ENCODE peak calls at places on chromosomes 1 and 21, in eight cellular contexts. M, V, L, R, K, S, J and W are unnamed samples.

GRCh38 chr21:31878831-31879230 is 6.0 kb downstream of the HUNK start:
- DNase-seq in M (no peak), V (no peak), L (no peak), R (no peak), K (no peak), S (no peak), J (no peak), W (no peak)

GRCh38 chr1:229238674-229239415 is 32.1 kb upstream of the RAB4A start:
- DNase-seq in M (no peak), V (no peak), L (no peak), R (no peak), K (no peak), S (no peak), J (no peak), W (no peak)

GRCh38 chr1:198837276-198838021 is 198.6 kb downstream of the PTPRC start:
- DNase-seq in M (no peak), V (peak; percentile 64), L (no peak), R (peak; percentile 49), K (no peak), S (no peak), J (no peak), W (no peak)

GRCh38 chr21:14403681-14404318 is 20.9 kb upstream of the HSPA13 start:
- DNase-seq in M (no peak), V (no peak), L (no peak), R (no peak), K (no peak), S (no peak), J (no peak), W (no peak)

GRCh38 chr1:100720751-100721150 is 1.2 kb downstream of the VCAM1 start:
- DNase-seq in M (no peak), V (no peak), L (no peak), R (no peak), K (no peak), S (no peak), J (no peak), W (no peak)

GRCh38 chr1:42908046-42908445 is 50.6 kb downstream of the SLC2A1 start:
- DNase-seq in M (no peak), V (no peak), L (no peak), R (no peak), K (no peak), S (no peak), J (no peak), W (no peak)

GRCh38 chr1:154448271-154448905 is 43.2 kb downstream of the IL6R start:
- DNase-seq in M (no peak), V (no peak), L (no peak), R (no peak), K (no peak), S (no peak), J (no peak), W (no peak)

GRCh38 chr1:65174585-65174984 is 26.6 kb downstream of the AK4 start:
- DNase-seq in M (peak; percentile 29), V (peak; percentile 35), L (no peak), R (no peak), K (no peak), S (peak; percentile 83), J (peak; percentile 69), W (peak; percentile 51)

GRCh38 chr1:61007534-61008364 is 74.6 kb upstream of the NFIA start:
- DNase-seq in M (no peak), V (no peak), L (no peak), R (no peak), K (no peak), S (no peak), J (no peak), W (no peak)

GRCh38 chr1:246193537-246193936 is 313.5 kb downstream of the SMYD3 start:
- DNase-seq in M (no peak), V (no peak), L (no peak), R (no peak), K (no peak), S (no peak), J (no peak), W (no peak)

GRCh38 chr1:111736548-111737215 is 2.5 kb downstream of the INKA2 start:
- DNase-seq in M (peak; percentile 29), V (no peak), L (peak; percentile 81), R (no peak), K (no peak), S (no peak), J (peak; percentile 53), W (no peak)

GRCh38 chr1:182608236-182608635 is 4.0 kb upstream of the RGS16 start:
- DNase-seq in M (no peak), V (no peak), L (no peak), R (no peak), K (no peak), S (no peak), J (no peak), W (no peak)

GRCh38 chr1:228015276-228016180 is 8.7 kb downstream of the WNT3A start:
- DNase-seq in M (no peak), V (no peak), L (peak; percentile 39), R (no peak), K (peak; percentile 2), S (no peak), J (no peak), W (peak; percentile 40)

GRCh38 chr1:58572691-58573090 is 4.4 kb downstream of the TACSTD2 start:
- DNase-seq in M (no peak), V (no peak), L (peak; percentile 78), R (no peak), K (no peak), S (peak; percentile 55), J (no peak), W (peak; percentile 72)

GRCh38 chr1:111992396-111992985 is 3.0 kb upstream of the KCND3 start:
- DNase-seq in M (no peak), V (no peak), L (no peak), R (no peak), K (no peak), S (no peak), J (no peak), W (no peak)

GRCh38 chr1:70877343-70877742 is 170.3 kb downstream of the PTGER3 start:
- DNase-seq in M (no peak), V (no peak), L (no peak), R (no peak), K (no peak), S (no peak), J (no peak), W (no peak)

GRCh38 chr1:234839663-234840062 is 229.7 kb upstream of the IRF2BP2 start:
- DNase-seq in M (no peak), V (no peak), L (no peak), R (no peak), K (no peak), S (no peak), J (no peak), W (no peak)

GRCh38 chr1:9366943-9367780 is 74.5 kb downstream of the SPSB1 start:
- DNase-seq in M (no peak), V (no peak), L (no peak), R (no peak), K (no peak), S (no peak), J (no peak), W (no peak)

GRCh38 chr1:167342846-167343245 is 122.2 kb downstream of the POU2F1 start:
- DNase-seq in M (no peak), V (no peak), L (no peak), R (no peak), K (no peak), S (no peak), J (no peak), W (no peak)

GRCh38 chr1:157105298-157105987 is 5.8 kb upstream of the ETV3L start:
- DNase-seq in M (no peak), V (no peak), L (no peak), R (no peak), K (no peak), S (no peak), J (no peak), W (no peak)

GRCh38 chr1:224666911-224667310 is 50.8 kb downstream of the CNIH3 start:
- DNase-seq in M (no peak), V (no peak), L (no peak), R (no peak), K (no peak), S (no peak), J (no peak), W (no peak)

DNA sequence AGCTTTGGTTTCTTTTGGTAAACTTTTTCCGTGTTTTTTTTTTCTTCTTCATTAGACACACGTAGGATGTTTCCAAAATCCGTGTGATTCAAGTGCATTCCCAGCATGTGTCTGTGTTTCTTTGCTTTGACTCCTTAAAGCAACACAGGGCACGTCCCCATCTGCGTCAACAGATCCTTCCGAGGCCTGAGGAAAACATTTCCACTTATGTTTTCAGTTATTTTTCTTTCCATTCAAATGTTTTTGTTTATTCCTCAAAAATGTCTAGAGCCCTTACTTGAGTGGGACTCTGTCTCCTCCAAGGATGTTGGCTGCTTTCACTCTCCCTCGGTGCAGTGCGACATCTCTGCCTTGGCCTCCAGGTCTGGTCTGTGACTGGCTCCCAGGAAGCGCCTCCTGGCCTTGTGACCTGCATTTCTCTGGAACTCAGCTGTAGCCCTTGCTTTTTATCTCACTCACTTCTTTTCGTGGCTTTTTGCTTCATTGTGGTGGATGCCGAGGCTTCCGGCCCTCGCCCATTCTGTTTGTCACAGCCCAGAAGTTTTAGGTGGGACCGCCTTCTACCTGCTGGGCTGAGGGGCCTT is 31.3 kb upstream of the SLC19A1 start:
- DNase-seq in M (no peak), V (no peak), L (no peak), R (no peak), K (no peak), S (no peak), J (no peak), W (peak; percentile 34)
- H3K27ac ChIP-seq in M (no peak overlapping the region), V (peak overlapping the region; percentile 36), L (no peak overlapping the region), R (no peak overlapping the region), K (no peak overlapping the region), S (no peak overlapping the region), J (no peak overlapping the region), W (no peak overlapping the region)

GRCh38 chr1:80778094-80778840 is 1022.5 kb upstream of the ADGRL2 start:
- DNase-seq in M (no peak), V (no peak), L (peak; percentile 42), R (no peak), K (no peak), S (no peak), J (no peak), W (no peak)
- TF ChIP-seq CTCF in M (no peak), V (no peak), L (no peak), R (no peak), K (no peak), S (no peak), J (no peak), W (no peak)

DNA sequence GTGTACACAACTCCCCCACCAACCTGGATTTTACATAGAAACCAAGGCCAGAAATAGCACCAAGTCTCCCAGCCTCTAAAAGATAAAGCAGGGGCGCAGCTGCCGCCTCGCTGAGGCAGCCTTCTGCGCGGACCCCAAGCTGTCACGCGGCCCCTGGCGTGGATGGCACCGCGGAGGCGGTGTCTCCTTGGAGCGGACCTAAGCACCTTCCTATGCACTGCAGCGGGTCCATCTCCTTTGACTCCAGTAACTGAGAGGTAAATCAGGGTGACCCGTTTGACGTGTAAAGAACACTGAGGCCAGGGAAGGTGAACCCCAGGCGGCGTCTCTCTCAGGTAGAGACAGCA is 17.0 kb downstream of the ZNF697 start:
- DNase-seq in M (no peak), V (no peak), L (no peak), R (no peak), K (no peak), S (no peak), J (no peak), W (no peak)
- H3K4me1 ChIP-seq in M (no peaks in the 10 kb centered on the region), V (peaks cover 13% of the 10 kb centered on the region), L (peaks cover 76% of the 10 kb centered on the region), R (peaks cover 9% of the 10 kb centered on the region), K (no peaks in the 10 kb centered on the region), S (peaks cover 29% of the 10 kb centered on the region), J (peaks cover 54% of the 10 kb centered on the region), W (peaks cover 55% of the 10 kb centered on the region)

DNA sequence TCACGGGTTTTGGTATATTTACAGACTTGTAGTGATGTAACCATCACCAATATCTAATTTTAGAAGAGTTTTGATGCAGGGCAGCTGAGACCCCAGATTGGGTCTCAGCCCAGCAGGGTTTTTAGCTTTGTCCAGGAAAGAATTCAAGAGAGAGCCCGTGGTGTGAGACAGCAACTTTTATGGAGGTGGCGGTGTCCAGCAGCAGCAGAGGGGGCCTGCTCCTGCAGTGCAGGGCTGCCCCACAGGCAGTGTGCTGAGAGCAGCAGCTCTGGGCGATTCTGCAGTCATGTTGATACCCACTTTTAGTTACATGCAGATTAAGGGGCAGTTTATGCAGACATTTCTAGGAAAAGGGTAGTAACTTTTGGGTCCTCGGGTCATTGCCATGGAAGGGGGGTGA is 1.8 kb upstream of the EPHX1 start:
- DNase-seq in M (no peak), V (no peak), L (no peak), R (peak; percentile 10), K (no peak), S (no peak), J (no peak), W (no peak)
- H3K27ac ChIP-seq in M (no peak overlapping the region), V (no peak overlapping the region), L (no peak overlapping the region), R (no peak overlapping the region), K (no peak overlapping the region), S (no peak overlapping the region), J (no peak overlapping the region), W (no peak overlapping the region)